ENCODE peak calls at places on chromosomes 7 and 10, in five cellular contexts. L is endothelial cell of umbilical vein, C is left ventricle myocardium inferior, W is heart right ventricle, X is OCI-LY7. Q is an unnamed sample.

GRCh38 chr10:118978998-118979350 is 50.5 kb upstream of the NANOS1 start:
- DNase-seq in W (no peak), L (no peak), C (no peak), X (no peak), Q (no peak)

GRCh38 chr10:102776779-102777417 is 33.1 kb downstream of the WBP1L start:
- DNase-seq in C (peak; percentile 84), W (peak; percentile 92), L (peak; percentile 92), X (no peak), Q (peak; percentile 90)

GRCh38 chr7:98334077-98334476 is 52.6 kb downstream of the BRI3 start:
- DNase-seq in C (no peak), X (no peak), W (no peak), L (no peak), Q (no peak)

GRCh38 chr7:139476139-139476538 is 7.3 kb downstream of the KLRG2 start:
- DNase-seq in C (no peak), W (no peak), X (no peak), L (no peak), Q (no peak)

GRCh38 chr10:74947781-74948401 is 121.5 kb downstream of the KAT6B start:
- DNase-seq in C (no peak), W (no peak), L (no peak), X (no peak), Q (no peak)

GRCh38 chr10:12902135-12902572 is 99.4 kb downstream of the CCDC3 start:
- DNase-seq in C (peak; percentile 21), L (peak; percentile 66), X (peak; percentile 68), W (peak; percentile 62), Q (no peak)

GRCh38 chr7:45919231-45919825 is 1.7 kb downstream of the IGFBP3 start:
- DNase-seq in L (no peak), W (no peak), X (no peak), C (no peak), Q (no peak)

GRCh38 chr7:158372400-158373302 is 215.0 kb downstream of the PTPRN2 start:
- DNase-seq in X (no peak), W (no peak), C (no peak), L (no peak), Q (no peak)

GRCh38 chr10:11515596-11516418 is 95.6 kb downstream of the USP6NL start:
- DNase-seq in C (no peak), X (peak; percentile 84), L (peak; percentile 70), W (peak; percentile 44), Q (no peak)

GRCh38 chr7:51451751-51452465 is 135.3 kb upstream of the COBL start:
- DNase-seq in L (no peak), C (no peak), W (no peak), X (no peak), Q (no peak)

GRCh38 chr10:82267014-82267413 is 392.0 kb downstream of the NRG3 start:
- DNase-seq in C (no peak), L (no peak), X (no peak), W (no peak), Q (no peak)

GRCh38 chr7:143392875-143393266 is 11.7 kb downstream of the ZYX start:
- DNase-seq in W (no peak), X (no peak), C (no peak), L (no peak), Q (no peak)

GRCh38 chr10:6722616-6723004 is 142.5 kb upstream of the PRKCQ start:
- DNase-seq in C (no peak), L (no peak), W (no peak), X (no peak), Q (no peak)

GRCh38 chr10:130300608-130301025 is 164.4 kb downstream of the GLRX3 start:
- DNase-seq in X (no peak), W (no peak), C (peak; percentile 44), L (no peak), Q (no peak)

GRCh38 chr10:71094712-71095390 is 117.5 kb upstream of the UNC5B start:
- DNase-seq in C (no peak), L (no peak), W (no peak), X (no peak), Q (no peak)

GRCh38 chr10:84429926-84430520 is 101.6 kb downstream of the CCSER2 start:
- DNase-seq in X (peak; percentile 86), C (peak; percentile 34), W (peak; percentile 46), L (peak; percentile 73), Q (peak; percentile 64)

GRCh38 chr10:92590623-92591549 is 2.0 kb upstream of the KIF11 start:
- DNase-seq in L (peak; percentile 59), C (peak; percentile 39), W (peak; percentile 67), X (peak; percentile 75), Q (no peak)

GRCh38 chr7:2040201-2040892 is 192.4 kb downstream of the MAD1L1 start:
- DNase-seq in W (no peak), L (no peak), X (no peak), C (peak; percentile 6), Q (no peak)

GRCh38 chr10:91521444-91521843 is 111.3 kb downstream of the HECTD2 start:
- DNase-seq in X (no peak), C (no peak), W (no peak), L (no peak), Q (no peak)

GRCh38 chr10:47330366-47330765 is 8.1 kb downstream of the GDF2 start:
- DNase-seq in C (no peak), X (no peak), L (no peak), W (no peak), Q (peak; percentile 18)

GRCh38 chr10:44725404-44725803 is 185.7 kb upstream of the TMEM72 start:
- DNase-seq in L (no peak), C (no peak), X (peak; percentile 24), W (no peak), Q (no peak)

GRCh38 chr10:69145329-69145728 is 21.4 kb downstream of the VPS26A start:
- DNase-seq in W (no peak), X (no peak), C (no peak), L (no peak), Q (no peak)

GRCh38 chr7:55074008-55074499 is 55.2 kb downstream of the EGFR start:
- DNase-seq in W (no peak), X (peak; percentile 20), L (peak; percentile 32), C (peak; percentile 42), Q (peak; percentile 93)

GRCh38 chr7:69813637-69814240 is 215.5 kb downstream of the AUTS2 start:
- DNase-seq in W (no peak), L (no peak), C (no peak), X (no peak), Q (no peak)

GRCh38 chr10:70590663-70591416 is 11.7 kb downstream of the PRF1 start:
- DNase-seq in X (peak; percentile 27), L (no peak), W (no peak), C (no peak), Q (no peak)

GRCh38 chr7:9507281-9507680 is 1073.9 kb downstream of the NXPH1 start:
- DNase-seq in X (no peak), L (no peak), C (no peak), W (no peak), Q (no peak)

GRCh38 chr7:37493810-37494209 is 45.1 kb upstream of the ELMO1 start:
- DNase-seq in C (no peak), X (no peak), W (no peak), L (no peak), Q (no peak)

GRCh38 chr10:11608159-11608966 is 3.1 kb downstream of the USP6NL start:
- DNase-seq in X (peak; percentile 43), C (no peak), W (no peak), L (no peak), Q (no peak)

GRCh38 chr7:26618458-26618857 is 245.9 kb downstream of the SKAP2 start:
- DNase-seq in L (no peak), X (no peak), W (no peak), C (no peak), Q (no peak)
- H3K4me1 ChIP-seq in L (no peaks in the 10 kb centered on the region), X (no peaks in the 10 kb centered on the region), W (no peaks in the 10 kb centered on the region), C (peaks cover 9% of the 10 kb centered on the region), Q (no peaks in the 10 kb centered on the region)

GRCh38 chr10:48377751-48378585 is 71.5 kb downstream of the MAPK8 start:
- DNase-seq in X (no peak), L (no peak), C (no peak), W (no peak), Q (no peak)
- H3K9me3 ChIP-seq in X (no peaks in the 10 kb centered on the region), L (no peaks in the 10 kb centered on the region), C (peaks cover 29% of the 10 kb centered on the region), W (no peaks in the 10 kb centered on the region), Q (no peaks in the 10 kb centered on the region)

GRCh38 chr10:30026080-30026479 is 33.3 kb downstream of the JCAD start:
- DNase-seq in X (no peak), C (no peak), W (no peak), L (no peak), Q (no peak)

GRCh38 chr10:30028452-30029045 is 30.8 kb downstream of the JCAD start:
- DNase-seq in L (no peak), W (no peak), X (no peak), C (no peak), Q (no peak)

GRCh38 chr10:30028006-30028441 is 31.4 kb downstream of the JCAD start:
- DNase-seq in X (no peak), C (peak; percentile 59), L (peak; percentile 98), W (peak; percentile 77), Q (no peak)

GRCh38 chr10:30026578-30026977 is 32.8 kb downstream of the JCAD start:
- DNase-seq in L (no peak), C (no peak), X (no peak), W (no peak), Q (no peak)

GRCh38 chr10:30027057-30028005 is 32.1 kb downstream of the JCAD start:
- DNase-seq in C (peak; percentile 38), X (peak; percentile 13), W (peak; percentile 57), L (peak; percentile 73), Q (no peak)
- H3K27ac ChIP-seq in C (peak overlapping the region; percentile 84), X (no peak overlapping the region), W (peak overlapping the region; percentile 73), L (peak overlapping the region; percentile 78), Q (no peak overlapping the region)

GRCh38 chr10:23371073-23371472 is 26.5 kb upstream of the C10orf67 start:
- DNase-seq in C (no peak), X (no peak), W (no peak), L (no peak), Q (no peak)

GRCh38 chr10:23370106-23370505 is 25.5 kb upstream of the C10orf67 start:
- DNase-seq in C (no peak), X (no peak), L (no peak), W (peak; percentile 4), Q (no peak)

GRCh38 chr10:23373156-23373555 is 28.6 kb upstream of the C10orf67 start:
- DNase-seq in L (no peak), W (no peak), X (no peak), C (no peak), Q (no peak)

GRCh38 chr10:23367896-23368685 is 23.5 kb upstream of the C10orf67 start:
- DNase-seq in W (no peak), C (no peak), L (no peak), X (peak; percentile 14), Q (no peak)

GRCh38 chr10:23368816-23369640 is 24.4 kb upstream of the C10orf67 start:
- DNase-seq in W (no peak), X (peak; percentile 87), C (no peak), L (no peak), Q (no peak)
- H3K4me1 ChIP-seq in W (no peaks in the 10 kb centered on the region), X (peaks cover 38% of the 10 kb centered on the region), C (peaks cover 26% of the 10 kb centered on the region), L (no peaks in the 10 kb centered on the region), Q (peaks cover 31% of the 10 kb centered on the region)